ENCODE peak calls at places on chromosomes 12 and 14, in six cellular contexts. S is GM10248, P is astrocyte of the spinal cord, V is fibroblast of lung, M is adrenal gland, T is mucosa of descending colon. G is an unnamed sample.

GRCh38 chr12:57477710-57478681 is 1.7 kb downstream of the ARHGAP9 start:
- DNase-seq in M (no peak), P (no peak), S (peak), V (peak), T (no peak), G (no peak)

GRCh38 chr12:12915654-12916053 is 24.3 kb downstream of the GPRC5A start:
- DNase-seq in P (no peak), V (no peak), T (no peak), S (no peak), M (no peak), G (no peak)

GRCh38 chr12:14113031-14113430 is 131.6 kb upstream of the GRIN2B start:
- DNase-seq in V (no peak), T (no peak), S (no peak), M (no peak), P (no peak), G (no peak)

GRCh38 chr12:92703777-92704176 is 988 bp downstream of the PLEKHG7 start:
- DNase-seq in M (no peak), V (no peak), S (no peak), T (no peak), P (no peak), G (no peak)

GRCh38 chr12:56160160-56160763 is 2.1 kb downstream of the MYL6 start:
- DNase-seq in P (no peak), T (peak), V (peak), S (no peak), M (no peak), G (no peak)

GRCh38 chr12:110619534-110619953 is 5.6 kb downstream of the TCTN1 start:
- DNase-seq in T (no peak), P (no peak), S (peak), V (no peak), M (no peak), G (no peak)

GRCh38 chr12:119686355-119686754 is 18.4 kb downstream of the PRKAB1 start:
- DNase-seq in M (no peak), P (no peak), T (no peak), S (no peak), V (no peak), G (no peak)

GRCh38 chr12:77953515-77953914 is 122.8 kb downstream of the NAV3 start:
- DNase-seq in S (no peak), M (no peak), V (no peak), T (no peak), P (no peak), G (no peak)

GRCh38 chr12:102811125-102811737 is 105.8 kb downstream of the PAH start:
- DNase-seq in V (no peak), S (peak), T (peak), M (no peak), P (no peak), G (peak)

GRCh38 chr12:56987551-56988053 is 18.7 kb downstream of the ZBTB39 start:
- DNase-seq in T (peak), S (peak), V (peak), M (peak), P (peak), G (peak)

GRCh38 chr12:24012528-24012927 is 63.1 kb upstream of the SOX5 start:
- DNase-seq in S (no peak), M (no peak), T (peak), P (peak), V (no peak), G (peak)

GRCh38 chr14:50943261-50943942 is 881 bp downstream of the PYGL start:
- DNase-seq in P (no peak), M (peak), S (no peak), T (peak), V (peak), G (peak)

GRCh38 chr14:106802413-106803364 is 1276.3 kb downstream of the TMEM121 start:
- DNase-seq in S (peak), M (no peak), P (no peak), V (no peak), T (peak), G (no peak)

GRCh38 chr12:75721790-75722189 is 210.4 kb upstream of the KRR1 start:
- DNase-seq in M (no peak), T (no peak), V (no peak), P (peak), S (no peak), G (no peak)

GRCh38 chr12:24860546-24860945 is 88.4 kb downstream of the BCAT1 start:
- DNase-seq in V (peak), T (no peak), M (no peak), S (no peak), P (peak), G (no peak)

GRCh38 chr12:11545438-11546330 is 103.8 kb upstream of the ETV6 start:
- DNase-seq in T (no peak), V (no peak), S (peak), M (no peak), P (no peak), G (no peak)

GRCh38 chr12:51430196-51430895 is 5.7 kb downstream of the SLC4A8 start:
- DNase-seq in V (no peak), M (no peak), P (no peak), T (peak), S (no peak), G (peak)

GRCh38 chr12:27024291-27024690 is 1.9 kb downstream of the MED21 start:
- DNase-seq in V (no peak), M (no peak), P (no peak), S (no peak), T (no peak), G (no peak)

GRCh38 chr14:86038401-86038985 is 508.5 kb downstream of the FLRT2 start:
- DNase-seq in S (peak), T (peak), M (peak), V (peak), P (peak), G (peak)

GRCh38 chr12:105107176-105107496 is 395 bp upstream of the WASHC4 start:
- DNase-seq in S (no peak), P (peak), V (peak), T (no peak), M (no peak), G (no peak)

GRCh38 chr12:49296034-49296835 is 1.3 kb downstream of the PRPH start:
- DNase-seq in V (no peak), S (peak), T (peak), M (peak), P (no peak), G (peak)

GRCh38 chr12:130813949-130814348 is 25.1 kb downstream of the STX2 start:
- DNase-seq in P (no peak), V (no peak), M (no peak), S (no peak), T (no peak), G (no peak)

GRCh38 chr12:48988030-48988649 is 10.0 kb downstream of the WNT1 start:
- DNase-seq in T (peak), V (no peak), P (no peak), S (peak), M (peak), G (peak)

GRCh38 chr14:26621807-26622560 is 24.2 kb upstream of the NOVA1 start:
- DNase-seq in M (no peak), V (peak), P (peak), T (no peak), S (no peak), G (no peak)

GRCh38 chr12:12331896-12332295 is 18.1 kb downstream of the MANSC1 start:
- DNase-seq in S (no peak), T (peak), V (no peak), M (no peak), P (no peak), G (peak)

GRCh38 chr12:68043446-68043845 is 54.2 kb downstream of the IFNG-AS1 start:
- DNase-seq in S (no peak), P (no peak), V (peak), M (no peak), T (no peak), G (no peak)

GRCh38 chr12:68037616-68038255 is 48.5 kb downstream of the IFNG-AS1 start:
- DNase-seq in P (no peak), V (no peak), M (no peak), S (no peak), T (no peak), G (no peak)

GRCh38 chr12:68040450-68041075 is 51.3 kb downstream of the IFNG-AS1 start:
- DNase-seq in T (peak), V (peak), P (peak), S (peak), M (peak), G (peak)

GRCh38 chr12:68038650-68039049 is 49.4 kb downstream of the IFNG-AS1 start:
- DNase-seq in S (no peak), T (no peak), V (no peak), P (no peak), M (no peak), G (no peak)

GRCh38 chr12:68042212-68042699 is 53.0 kb downstream of the IFNG-AS1 start:
- DNase-seq in S (peak), P (no peak), T (no peak), M (no peak), V (peak), G (no peak)
- TF ChIP-seq CTCF in S (peak), P (no peak), T (no peak), M (no peak), V (no peak), G (no peak)

GRCh38 chr12:68451261-68452091 is 119.3 kb upstream of the MDM1 start:
- DNase-seq in P (peak), M (peak), S (peak), V (peak), T (peak), G (peak)
- TF ChIP-seq CTCF in P (no peak), M (no peak), S (no peak), V (no peak), T (no peak), G (no peak)

GRCh38 chr14:94008234-94008633 is 11.1 kb downstream of the CCDC197 start:
- DNase-seq in S (no peak), P (no peak), V (no peak), T (no peak), M (no peak), G (no peak)

GRCh38 chr14:94010625-94011024 is 13.5 kb downstream of the CCDC197 start:
- DNase-seq in S (no peak), T (no peak), P (no peak), V (no peak), M (no peak), G (no peak)

GRCh38 chr14:94005324-94005723 is 8.2 kb downstream of the CCDC197 start:
- DNase-seq in T (no peak), P (no peak), M (no peak), S (peak), V (no peak), G (no peak)

GRCh38 chr14:94011795-94012194 is 14.3 kb upstream of the OTUB2 start:
- DNase-seq in P (peak), T (no peak), S (no peak), M (no peak), V (peak), G (no peak)

DNA sequence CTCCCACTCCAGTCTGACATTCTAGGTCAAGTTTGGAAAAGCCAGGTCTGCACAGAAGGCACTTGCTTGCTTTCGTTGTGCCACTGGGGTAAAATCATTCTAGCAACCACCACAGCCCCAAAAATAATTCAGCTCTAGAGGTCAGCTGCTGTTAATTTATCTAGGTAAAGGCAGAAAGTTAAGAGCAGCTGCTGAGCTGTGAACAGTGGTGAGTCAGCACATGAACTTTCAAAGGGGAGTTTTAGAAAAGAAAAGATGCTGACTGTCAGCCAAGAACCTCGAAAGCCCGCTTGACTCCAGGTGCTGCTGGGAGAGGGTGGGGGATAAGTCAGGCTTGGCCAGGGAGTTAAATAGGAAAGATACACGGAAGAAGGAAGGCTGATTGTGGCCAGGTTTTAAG is 12.7 kb downstream of the CCDC197 start:
- DNase-seq in T (no peak), M (no peak), V (peak), S (peak), P (peak), G (no peak)
- TF ChIP-seq CTCF in T (no peak), M (no peak), V (no peak), S (no peak), P (no peak), G (no peak)

DNA sequence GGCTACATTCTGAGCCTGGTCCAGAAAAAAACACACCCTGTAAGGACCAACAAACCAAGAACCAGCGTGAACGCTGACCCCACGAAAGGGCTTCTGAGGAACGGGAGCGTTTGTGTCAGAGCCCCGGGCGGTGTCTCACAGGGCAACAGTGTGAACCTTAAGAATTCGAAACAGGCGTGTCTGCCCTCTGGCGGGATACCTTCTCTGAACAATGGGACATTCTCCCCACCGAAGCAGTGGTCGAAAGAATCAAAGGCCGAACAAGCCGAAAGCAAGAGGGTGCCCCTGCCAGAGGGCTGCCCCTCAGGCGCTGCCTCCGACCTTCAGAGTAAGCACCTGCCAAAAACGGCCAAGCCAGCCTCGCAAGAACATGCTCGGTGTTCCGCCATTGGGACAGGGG is 7.9 kb downstream of the DACT1 start:
- DNase-seq in S (no peak), M (no peak), T (no peak), P (no peak), V (no peak), G (no peak)
- TF ChIP-seq CTCF in S (no peak), M (no peak), T (no peak), P (no peak), V (no peak), G (no peak)

DNA sequence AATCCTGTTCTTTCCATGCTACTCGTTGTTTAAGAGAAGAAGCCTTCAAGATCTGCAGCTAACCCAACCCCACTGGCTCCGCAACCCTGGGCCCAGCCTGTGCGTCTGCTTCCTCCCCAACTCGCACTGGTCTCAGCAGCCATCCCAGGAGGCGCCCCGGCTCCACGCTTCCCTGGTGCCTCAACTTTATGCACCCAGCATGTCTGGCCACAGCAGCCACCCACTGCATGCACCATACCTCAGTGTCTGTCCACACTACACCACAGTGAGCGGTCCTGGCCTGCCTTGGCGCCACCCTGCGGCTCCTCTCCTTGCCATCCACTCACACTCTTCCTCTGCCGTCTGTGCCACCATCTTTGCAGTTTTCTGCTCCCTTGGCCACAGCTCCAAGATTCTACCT is 27.0 kb upstream of the DHRS4 start:
- DNase-seq in S (no peak), T (no peak), V (no peak), P (no peak), M (no peak), G (no peak)
- TF ChIP-seq CTCF in S (no peak), T (no peak), V (no peak), P (no peak), M (no peak), G (no peak)

GRCh38 chr14:67393689-67394088 is 18.3 kb downstream of the PLEK2 start:
- DNase-seq in S (no peak), P (no peak), T (no peak), M (no peak), V (no peak), G (no peak)
- TF ChIP-seq CTCF in S (no peak), P (no peak), T (no peak), M (no peak), V (no peak), G (no peak)

GRCh38 chr12:21617030-21617429 is 12.4 kb upstream of the GYS2 start:
- DNase-seq in T (no peak), V (no peak), P (no peak), M (no peak), S (no peak), G (no peak)

GRCh38 chr12:21615441-21615840 is 10.8 kb upstream of the GYS2 start:
- DNase-seq in S (no peak), V (peak), M (no peak), T (no peak), P (no peak), G (no peak)

GRCh38 chr12:21618566-21618965 is 13.9 kb upstream of the GYS2 start:
- DNase-seq in S (no peak), P (no peak), M (no peak), V (no peak), T (no peak), G (no peak)

GRCh38 chr12:21614510-21614909 is 9.9 kb upstream of the GYS2 start:
- DNase-seq in V (no peak), P (no peak), S (no peak), T (no peak), M (no peak), G (no peak)

GRCh38 chr12:21613931-21614330 is 9.3 kb upstream of the GYS2 start:
- DNase-seq in T (no peak), S (no peak), V (no peak), P (no peak), M (no peak), G (no peak)
- TF ChIP-seq CTCF in T (no peak), S (no peak), V (peak), P (no peak), M (no peak), G (no peak)

GRCh38 chr14:78566017-78566858 is 396.1 kb downstream of the NRXN3 start:
- DNase-seq in T (peak), P (peak), S (peak), M (peak), V (peak), G (peak)

GRCh38 chr14:78567343-78567742 is 397.2 kb downstream of the NRXN3 start:
- DNase-seq in T (no peak), M (no peak), S (no peak), V (peak), P (peak), G (no peak)

GRCh38 chr14:78566859-78567172 is 396.6 kb downstream of the NRXN3 start:
- DNase-seq in T (no peak), P (no peak), V (no peak), S (no peak), M (no peak), G (no peak)
- TF ChIP-seq CTCF in T (no peak), P (no peak), V (no peak), S (no peak), M (no peak), G (no peak)

G was measured in hepatocyte.